ENCODE peak calls at places on chromosomes 1 and 21, in five cellular contexts. E is OCI-LY7; O is CD4-positive, alpha-beta memory T cell; D is brain microvascular endothelial cell; Q is cardiac muscle cell. J is an unnamed sample.

GRCh38 chr1:201095581-201096531 is 16.4 kb downstream of the CACNA1S start:
- DNase-seq in E (peak), O (no peak), D (no peak), Q (no peak), J (no peak)

GRCh38 chr1:91020967-91021685 is 709 bp downstream of the ZNF644 start:
- DNase-seq in E (peak), O (peak), D (peak), Q (peak), J (peak)

GRCh38 chr1:36560177-36560576 is 77.5 kb upstream of the CSF3R start:
- DNase-seq in E (no peak), O (no peak), D (no peak), Q (no peak), J (no peak)

GRCh38 chr21:34336756-34337391 is 26.9 kb upstream of the KCNE2 start:
- DNase-seq in E (no peak), O (no peak), D (peak), Q (peak), J (no peak)

GRCh38 chr1:59015708-59016107 is 231.9 kb upstream of the JUN start:
- DNase-seq in E (no peak), O (no peak), D (peak), Q (peak), J (peak)

GRCh38 chr1:211328084-211328694 is 1.6 kb downstream of the TRAF5 start:
- DNase-seq in E (no peak), O (no peak), D (no peak), Q (no peak), J (no peak)

GRCh38 chr21:37532868-37533780 is 166.6 kb downstream of the DYRK1A start:
- DNase-seq in E (no peak), O (no peak), D (peak), Q (no peak), J (peak)

GRCh38 chr1:232628335-232629214 is 1.4 kb downstream of the SIPA1L2 start:
- DNase-seq in E (peak), O (peak), D (no peak), Q (peak), J (no peak)

GRCh38 chr1:67556297-67556900 is 126.2 kb upstream of the SERBP1 start:
- DNase-seq in E (no peak), O (no peak), D (no peak), Q (no peak), J (no peak)

GRCh38 chr21:34874689-34875513 is 174.2 kb downstream of the RUNX1 start:
- DNase-seq in E (peak), O (no peak), D (no peak), Q (no peak), J (no peak)

GRCh38 chr1:164622057-164622840 is 63.3 kb downstream of the PBX1 start:
- DNase-seq in E (no peak), O (no peak), D (no peak), Q (peak), J (no peak)

GRCh38 chr21:15242906-15243305 is 178.1 kb upstream of the NRIP1 start:
- DNase-seq in E (no peak), O (no peak), D (no peak), Q (no peak), J (no peak)
- H3K27ac ChIP-seq in E (no peak), O (no peak), D (no peak), Q (no peak), J (no peak)

GRCh38 chr1:30846587-30846986 is 62.0 kb downstream of the SDC3 start:
- DNase-seq in E (no peak), O (no peak), D (no peak), Q (no peak), J (no peak)

GRCh38 chr1:30847358-30847972 is 61.1 kb downstream of the SDC3 start:
- DNase-seq in E (no peak), O (no peak), D (peak), Q (peak), J (no peak)

GRCh38 chr1:30845891-30846290 is 62.7 kb downstream of the SDC3 start:
- DNase-seq in E (no peak), O (no peak), D (no peak), Q (no peak), J (no peak)

GRCh38 chr1:30850607-30851006 is 58.0 kb downstream of the SDC3 start:
- DNase-seq in E (no peak), O (no peak), D (no peak), Q (no peak), J (no peak)

DNA sequence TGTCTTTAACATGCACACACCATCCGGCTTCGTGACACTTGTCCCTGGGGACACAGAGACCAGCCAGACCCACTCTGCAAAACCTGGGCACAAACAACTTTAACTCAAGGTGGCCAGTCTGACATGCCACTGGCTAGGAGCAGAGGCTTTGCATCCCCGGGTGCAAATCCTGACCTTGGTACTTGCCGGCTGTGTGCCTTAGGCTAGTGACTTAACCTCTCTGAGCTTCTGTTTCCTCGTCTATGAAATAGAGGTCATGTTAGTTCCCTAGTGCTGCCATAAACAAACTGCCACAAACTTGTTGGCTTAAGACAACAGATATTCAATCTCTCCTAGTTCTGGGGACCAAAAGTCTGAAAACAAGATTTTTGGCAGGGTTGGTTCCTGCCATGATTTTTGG is 60.4 kb downstream of the SDC3 start:
- DNase-seq in E (no peak), O (no peak), D (no peak), Q (no peak), J (no peak)
- H3K27ac ChIP-seq in E (no peak), O (no peak), D (no peak), Q (no peak), J (no peak)

GRCh38 chr1:159918918-159919195 is 6.5 kb downstream of the TAGLN2 start:
- DNase-seq in E (no peak), O (no peak), D (no peak), Q (no peak), J (no peak)

GRCh38 chr1:159919236-159919865 is 6.0 kb downstream of the TAGLN2 start:
- DNase-seq in E (no peak), O (no peak), D (no peak), Q (no peak), J (no peak)

GRCh38 chr1:159916240-159917051 is 8.9 kb downstream of the TAGLN2 start:
- DNase-seq in E (no peak), O (no peak), D (peak), Q (peak), J (no peak)

GRCh38 chr1:159918041-159918917 is 7.0 kb downstream of the TAGLN2 start:
- DNase-seq in E (no peak), O (no peak), D (no peak), Q (no peak), J (no peak)

GRCh38 chr1:159917533-159917932 is 7.8 kb downstream of the TAGLN2 start:
- DNase-seq in E (no peak), O (no peak), D (no peak), Q (no peak), J (no peak)
- H3K27ac ChIP-seq in E (no peak), O (no peak), D (no peak), Q (no peak), J (peak)

GRCh38 chr1:204711103-204711946 is 25.8 kb upstream of the LRRN2 start:
- DNase-seq in E (no peak), O (no peak), D (no peak), Q (peak), J (no peak)
- H3K27ac ChIP-seq in E (no peak), O (no peak), D (no peak), Q (no peak), J (no peak)

GRCh38 chr1:33097137-33097611 is 16.2 kb downstream of the AZIN2 start:
- DNase-seq in E (no peak), O (no peak), D (peak), Q (peak), J (no peak)

GRCh38 chr1:33097762-33098161 is 16.8 kb downstream of the AZIN2 start:
- DNase-seq in E (no peak), O (no peak), D (no peak), Q (no peak), J (no peak)

GRCh38 chr1:33098371-33098770 is 17.4 kb downstream of the AZIN2 start:
- DNase-seq in E (no peak), O (no peak), D (no peak), Q (peak), J (no peak)

GRCh38 chr1:33094971-33095604 is 14.1 kb downstream of the AZIN2 start:
- DNase-seq in E (peak), O (no peak), D (peak), Q (peak), J (no peak)

GRCh38 chr1:33096358-33097005 is 15.5 kb downstream of the AZIN2 start:
- DNase-seq in E (no peak), O (no peak), D (no peak), Q (peak), J (no peak)
- H3K27ac ChIP-seq in E (no peak), O (no peak), D (no peak), Q (no peak), J (no peak)

DNA sequence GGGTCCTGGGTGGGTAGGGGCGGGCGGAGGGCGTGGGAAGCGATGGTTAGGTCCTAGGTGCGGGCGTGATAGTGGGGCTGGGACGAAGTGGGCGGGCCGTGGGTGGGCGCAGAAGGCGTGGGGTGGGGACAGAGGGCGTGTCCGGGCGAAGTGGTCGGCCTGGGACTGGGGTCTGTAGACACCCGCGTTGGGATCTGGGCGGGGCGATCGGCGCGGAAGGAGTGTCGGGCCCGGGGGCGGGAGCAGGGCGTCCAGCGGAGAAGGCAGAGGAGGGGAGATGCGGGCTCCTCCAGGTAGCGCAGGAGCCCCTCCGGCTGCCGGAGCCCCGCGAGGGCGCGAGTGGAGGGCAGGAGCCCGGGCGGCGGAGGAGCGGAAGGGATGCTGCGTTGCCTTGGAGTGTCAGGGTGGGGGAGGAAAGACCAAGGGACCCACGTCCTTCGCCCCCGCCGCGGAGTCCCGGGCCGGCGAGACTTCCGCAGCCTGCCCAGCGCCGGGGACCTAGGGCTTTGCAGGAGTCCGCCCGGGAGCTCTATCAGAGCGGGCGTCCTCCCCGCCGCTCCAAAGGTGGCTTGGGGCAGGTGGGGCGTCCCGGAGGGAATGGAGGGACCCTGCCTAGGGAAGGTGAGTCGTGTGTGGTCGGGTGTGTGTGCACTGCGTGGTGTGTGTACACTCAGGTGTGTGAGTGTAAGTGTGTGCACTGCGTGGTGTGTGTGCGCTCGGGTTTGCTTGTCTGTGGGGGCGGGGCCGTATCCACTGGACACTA is 27.0 kb upstream of the PRSS38 start:
- DNase-seq in E (peak), O (peak), D (no peak), Q (no peak), J (no peak)
- H3K27ac ChIP-seq in E (no peak), O (peak), D (no peak), Q (no peak), J (no peak)